ENCODE peak calls at places on chromosomes 7 and 10, in seven cellular contexts. P is GM23248; W is CD8-positive, alpha-beta T cell; B is HepG2; X is upper lobe of right lung; C is tibial nerve; M is psoas muscle. F is an unnamed sample. For H3K4me1, the result is how much of the 10 kb centered on the place peaks cover.

GRCh38 chr7:65475734-65476319 is 102.2 kb downstream of the ZNF92 start:
- DNase-seq in P (no peak), X (no peak), C (no peak), M (no peak), B (peak), W (peak), F (no peak)

GRCh38 chr10:6473430-6473829 is 106.6 kb downstream of the PRKCQ start:
- DNase-seq in B (no peak), W (peak), P (no peak), M (no peak), X (no peak), C (no peak), F (peak)

GRCh38 chr10:88147000-88147798 is 283.8 kb downstream of the PTEN start:
- DNase-seq in P (no peak), B (no peak), W (no peak), M (peak), C (peak), X (no peak), F (no peak)

GRCh38 chr7:122299624-122299934 is 5.0 kb downstream of the FEZF1 start:
- DNase-seq in P (no peak), C (no peak), B (no peak), X (no peak), M (no peak), W (no peak), F (no peak)

GRCh38 chr10:37488792-37489657 is 363.6 kb downstream of the ANKRD30A start:
- DNase-seq in P (peak), C (no peak), M (no peak), W (no peak), B (peak), X (no peak), F (no peak)

GRCh38 chr7:106283831-106284515 is 810 bp downstream of the NAMPT start:
- DNase-seq in C (peak), W (peak), P (peak), M (peak), B (peak), X (peak), F (peak)

GRCh38 chr10:1372212-1372611 is 316.0 kb downstream of the WDR37 start:
- DNase-seq in B (no peak), M (no peak), W (no peak), P (no peak), C (no peak), X (no peak), F (no peak)

GRCh38 chr7:140212100-140212881 is 35.5 kb upstream of the KDM7A start:
- DNase-seq in B (no peak), W (no peak), M (no peak), P (peak), X (no peak), C (no peak), F (no peak)

GRCh38 chr10:30495687-30496086 is 61.7 kb downstream of the MAP3K8 start:
- DNase-seq in C (no peak), W (no peak), M (no peak), P (peak), B (no peak), X (no peak), F (no peak)

GRCh38 chr10:76939862-76940495 is 697.6 kb downstream of the KCNMA1 start:
- DNase-seq in C (no peak), P (no peak), W (no peak), B (no peak), M (no peak), X (no peak), F (no peak)

GRCh38 chr10:70974351-70974901 is 86.1 kb upstream of the PCBD1 start:
- DNase-seq in M (no peak), C (no peak), B (no peak), P (peak), X (no peak), W (no peak), F (no peak)

GRCh38 chr7:29287366-29287765 is 92.8 kb downstream of the CHN2 start:
- DNase-seq in P (peak), C (no peak), B (no peak), M (no peak), W (no peak), X (no peak), F (no peak)

GRCh38 chr10:99926925-99927718 is 82.6 kb downstream of the DNMBP start:
- DNase-seq in P (peak), W (no peak), X (no peak), C (peak), M (no peak), B (peak), F (no peak)

GRCh38 chr7:94409561-94409960 is 14.9 kb downstream of the COL1A2 start:
- DNase-seq in M (no peak), X (no peak), B (no peak), C (no peak), P (peak), W (no peak), F (no peak)

GRCh38 chr7:22610871-22611757 is 111.1 kb upstream of the STEAP1B start:
- DNase-seq in C (no peak), W (no peak), B (no peak), X (no peak), M (no peak), P (peak), F (no peak)

GRCh38 chr7:117780832-117781231 is 92.4 kb downstream of the CTTNBP2 start:
- DNase-seq in P (no peak), W (no peak), B (no peak), C (no peak), M (no peak), X (no peak), F (no peak)

GRCh38 chr10:102720337-102720736 is 5.9 kb downstream of the SFXN2 start:
- DNase-seq in M (no peak), W (no peak), B (no peak), C (no peak), P (no peak), X (no peak), F (no peak)

GRCh38 chr10:46553238-46554049 is 3.0 kb downstream of the GPRIN2 start:
- DNase-seq in W (peak), X (peak), M (peak), P (no peak), B (no peak), C (peak), F (no peak)

GRCh38 chr10:86113044-86113443 is 253.6 kb downstream of the GRID1 start:
- DNase-seq in B (no peak), W (no peak), M (no peak), X (no peak), C (no peak), P (no peak), F (no peak)

GRCh38 chr10:125472037-125472607 is 210.8 kb downstream of the TEX36 start:
- DNase-seq in W (no peak), P (no peak), B (peak), X (no peak), C (no peak), M (no peak), F (no peak)

GRCh38 chr7:131727189-131727588 is 170.8 kb upstream of the PODXL start:
- DNase-seq in W (no peak), C (no peak), B (no peak), M (no peak), X (no peak), P (no peak), F (no peak)

GRCh38 chr10:26840938-26841732 is 19.6 kb downstream of the ABI1 start:
- DNase-seq in B (no peak), W (no peak), M (no peak), P (no peak), C (no peak), X (no peak), F (no peak)

GRCh38 chr7:96426027-96426426 is 104.1 kb upstream of the SLC25A13 start:
- DNase-seq in B (no peak), W (no peak), C (no peak), M (no peak), X (no peak), P (no peak), F (no peak)

GRCh38 chr10:72173635-72174296 is 42.0 kb upstream of the ANAPC16 start:
- DNase-seq in W (no peak), X (no peak), C (no peak), M (no peak), B (peak), P (peak), F (no peak)

GRCh38 chr10:72175166-72175565 is 40.6 kb upstream of the ANAPC16 start:
- DNase-seq in B (no peak), X (no peak), W (no peak), P (peak), M (no peak), C (no peak), F (no peak)

GRCh38 chr10:72176701-72177100 is 39.1 kb upstream of the ANAPC16 start:
- DNase-seq in P (no peak), W (no peak), M (no peak), B (no peak), C (no peak), X (no peak), F (no peak)

GRCh38 chr10:72173267-72173634 is 42.6 kb upstream of the ANAPC16 start:
- DNase-seq in P (no peak), C (no peak), W (no peak), M (no peak), B (no peak), X (no peak), F (no peak)

DNA sequence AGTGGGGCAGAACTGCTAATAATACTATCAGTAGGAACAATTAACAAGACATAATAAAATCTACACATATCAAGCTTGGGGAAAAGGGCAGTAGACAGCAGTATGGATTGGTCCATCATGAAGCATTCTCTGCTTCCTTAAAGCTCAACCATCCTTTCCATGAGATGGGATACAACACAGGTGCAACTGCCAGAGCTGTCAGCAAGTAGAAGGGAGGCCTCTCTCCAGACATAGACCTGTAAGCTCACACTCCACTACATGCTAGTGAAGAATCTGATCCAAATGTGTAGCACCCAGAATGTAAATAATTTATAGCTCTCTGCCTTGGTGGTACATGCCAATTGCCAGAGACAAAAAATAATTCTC is 41.5 kb upstream of the ANAPC16 start:
- DNase-seq in M (no peak), X (no peak), B (no peak), P (no peak), W (no peak), C (no peak), F (no peak)
- H3K27ac ChIP-seq in M (no peak), X (no peak), B (no peak), P (no peak), W (no peak), C (no peak), F (no peak)

DNA sequence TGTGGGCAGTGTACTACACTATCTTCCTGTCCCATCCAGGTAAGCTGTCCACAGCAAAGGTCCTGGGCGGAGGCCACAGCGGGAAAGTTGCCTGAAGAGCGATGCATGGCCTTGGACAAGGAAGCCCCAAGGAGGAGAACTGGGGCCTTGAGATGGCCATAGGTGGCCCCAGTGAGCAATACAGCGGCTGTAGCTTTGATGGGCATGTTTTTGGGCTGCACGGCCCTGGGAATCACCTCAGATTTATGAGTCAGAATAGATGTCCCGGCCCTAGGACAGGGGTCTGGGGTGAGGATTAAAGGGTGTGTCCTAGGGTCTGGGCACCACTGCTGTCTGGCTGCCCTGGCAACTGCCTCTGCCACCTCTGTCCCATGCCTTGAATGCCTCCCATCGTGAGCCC is 9.6 kb upstream of the IRF5 start:
- DNase-seq in C (no peak), M (peak), P (no peak), B (no peak), W (no peak), X (no peak), F (no peak)
- H3K4me1 ChIP-seq in C (under half), M (under half), P (under half), B (under half), W (under half), X (under half), F (under half)

GRCh38 chr7:148898845-148899474 is 14.9 kb upstream of the EZH2 start:
- DNase-seq in X (no peak), M (no peak), B (peak), P (no peak), C (no peak), W (no peak), F (no peak)

GRCh38 chr7:148906707-148907498 is 22.8 kb upstream of the EZH2 start:
- DNase-seq in B (no peak), C (no peak), P (no peak), X (no peak), M (no peak), W (no peak), F (no peak)

GRCh38 chr7:148905093-148905666 is 21.1 kb upstream of the EZH2 start:
- DNase-seq in M (no peak), C (no peak), P (peak), B (no peak), X (no peak), W (no peak), F (no peak)

GRCh38 chr7:148903504-148903903 is 19.4 kb upstream of the EZH2 start:
- DNase-seq in W (no peak), P (no peak), B (no peak), M (no peak), C (no peak), X (no peak), F (no peak)

DNA sequence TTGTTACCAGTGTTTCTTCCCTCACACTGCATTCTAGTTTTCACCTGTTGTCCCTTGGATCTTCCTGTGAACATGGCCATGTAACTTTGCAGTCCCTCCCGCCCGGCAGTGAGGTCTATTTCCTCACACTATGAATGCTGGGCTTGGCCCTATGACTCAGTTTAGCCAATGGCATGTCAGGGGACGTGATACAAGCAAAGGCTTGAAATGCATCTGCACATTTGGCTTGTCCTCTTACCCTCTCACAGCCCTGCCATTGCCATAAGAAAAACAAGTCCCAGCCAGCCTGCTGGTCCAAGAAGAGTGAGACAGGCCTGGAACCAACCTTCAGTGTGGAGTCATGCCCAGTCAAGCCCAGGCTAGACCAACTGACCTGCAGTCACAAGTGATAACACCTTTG is 17.1 kb upstream of the EZH2 start:
- DNase-seq in W (no peak), P (no peak), M (no peak), X (no peak), B (no peak), C (no peak), F (no peak)
- H3K4me3 ChIP-seq in W (no peak), P (no peak), M (no peak), X (no peak), B (no peak), C (no peak), F (no peak)

DNA sequence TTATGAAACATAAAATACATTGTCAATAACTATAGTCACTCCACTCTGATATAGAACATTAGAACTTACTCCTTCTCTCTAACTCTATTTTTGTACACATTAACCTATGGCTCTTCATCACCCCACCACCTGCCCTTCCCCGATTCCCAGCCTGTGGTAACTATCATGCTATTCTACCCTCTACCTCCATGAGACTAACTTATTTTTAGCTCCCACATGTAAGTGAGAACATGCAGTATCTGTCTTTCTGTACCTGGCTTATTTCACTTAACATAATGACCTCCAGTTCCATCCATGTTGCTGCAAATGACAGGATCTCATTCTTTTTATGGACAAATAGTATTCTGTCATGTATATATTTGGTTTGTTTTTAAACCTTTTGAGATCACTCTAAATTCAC is 8.8 kb upstream of the NOD1 start:
- DNase-seq in P (no peak), C (no peak), B (no peak), X (no peak), W (no peak), M (no peak), F (no peak)
- H3K27ac ChIP-seq in P (no peak), C (no peak), B (no peak), X (no peak), W (no peak), M (no peak), F (no peak)

GRCh38 chr7:151082151-151083070 is 882 bp downstream of the TMUB1 start:
- DNase-seq in X (no peak), C (no peak), P (no peak), B (no peak), W (no peak), M (no peak), F (no peak)
- H3K4me1 ChIP-seq in X (half or more), C (under half), P (under half), B (under half), W (half or more), M (under half), F (under half)

GRCh38 chr10:22333167-22333566 is 12.1 kb upstream of the SPAG6 start:
- DNase-seq in X (no peak), P (no peak), C (no peak), B (no peak), W (no peak), M (no peak), F (no peak)
- H3K4me3 ChIP-seq in X (peak), P (no peak), C (no peak), B (no peak), W (peak), M (no peak), F (peak)

DNA sequence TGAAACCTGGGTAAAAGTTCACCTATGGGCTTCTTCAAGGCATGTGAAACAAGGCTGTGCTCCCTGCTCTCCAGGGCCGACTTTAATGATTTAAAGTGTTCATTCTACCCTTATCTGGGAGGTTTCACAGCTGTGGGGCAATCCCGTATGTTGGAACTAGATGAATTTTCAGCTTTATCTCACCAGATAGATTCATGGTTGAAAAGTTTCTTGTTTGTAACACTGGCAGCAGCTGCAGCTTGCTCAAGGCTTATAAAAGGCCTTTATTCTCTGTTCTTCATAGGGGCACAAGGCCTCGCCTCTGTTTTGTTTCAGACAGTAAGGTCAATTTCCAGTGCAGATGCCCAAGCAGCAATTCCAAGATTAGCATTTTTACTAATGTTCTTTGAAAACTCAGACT is 70.4 kb upstream of the DNAJB12 start:
- DNase-seq in B (peak), C (no peak), W (no peak), M (no peak), P (no peak), X (no peak), F (no peak)
- H3K27ac ChIP-seq in B (peak), C (peak), W (no peak), M (no peak), P (no peak), X (no peak), F (no peak)